ENCODE peak calls at places on chromosomes 7 and 10, in ten cellular contexts. B is sigmoid colon, X is SK-N-SH, G is upper lobe of left lung, U is tibial nerve, A is K562, E is GM12878, O is A549, R is stomach, S is transverse colon. H is an unnamed sample.
A peak's percentile ranks its signal among the peaks of the same experiment; 100 is the strongest.

GRCh38 chr7:128904381-128905197 is 5.9 kb downstream of the KCP start:
- DNase-seq in B (peak; percentile 50), X (peak; percentile 87), G (no peak), U (no peak), A (peak; percentile 78), E (peak; percentile 35), O (peak; percentile 56), R (no peak), S (peak; percentile 9), H (no peak)

GRCh38 chr7:5417106-5418071 is 6.2 kb downstream of the TNRC18 start:
- DNase-seq in B (no peak), X (no peak), G (no peak), U (no peak), A (no peak), E (no peak), O (peak; percentile 65), R (peak; percentile 71), S (no peak), H (no peak)

GRCh38 chr7:117270371-117270770 is 52.5 kb downstream of the WNT2 start:
- DNase-seq in B (no peak), X (no peak), G (no peak), U (no peak), A (no peak), E (no peak), O (peak; percentile 12), R (no peak), S (no peak), H (no peak)

GRCh38 chr7:7569615-7570014 is 2.9 kb downstream of the MIOS start:
- DNase-seq in B (no peak), X (no peak), G (no peak), U (no peak), A (no peak), E (no peak), O (no peak), R (no peak), S (no peak), H (no peak)

GRCh38 chr10:129758180-129758579 is 205.9 kb downstream of the EBF3 start:
- DNase-seq in B (peak; percentile 13), X (no peak), G (peak; percentile 13), U (no peak), A (no peak), E (no peak), O (no peak), R (peak; percentile 7), S (no peak), H (no peak)

GRCh38 chr10:106515206-106515790 is 649.2 kb downstream of the SORCS1 start:
- DNase-seq in B (no peak), X (no peak), G (no peak), U (no peak), A (no peak), E (no peak), O (no peak), R (no peak), S (no peak), H (no peak)

GRCh38 chr7:140678816-140679130 is 6.0 kb downstream of the ADCK2 start:
- DNase-seq in B (no peak), X (no peak), G (no peak), U (no peak), A (no peak), E (no peak), O (no peak), R (peak; percentile 11), S (no peak), H (no peak)

GRCh38 chr10:132392811-132393694 is 3.9 kb upstream of the PWWP2B start:
- DNase-seq in B (peak; percentile 56), X (no peak), G (no peak), U (no peak), A (no peak), E (no peak), O (no peak), R (no peak), S (peak; percentile 5), H (peak; percentile 18)

GRCh38 chr7:135666156-135666555 is 3.8 kb downstream of the STMP1 start:
- DNase-seq in B (no peak), X (no peak), G (no peak), U (no peak), A (no peak), E (no peak), O (no peak), R (no peak), S (no peak), H (no peak)

GRCh38 chr7:15561840-15562239 is at the start of gene AGMO:
- DNase-seq in B (peak; percentile 72), X (no peak), G (peak; percentile 21), U (peak; percentile 76), A (no peak), E (no peak), O (peak; percentile 63), R (no peak), S (peak; percentile 87), H (peak; percentile 34)

GRCh38 chr10:6114758-6115410 is 26.1 kb downstream of the RBM17 start:
- DNase-seq in B (no peak), X (no peak), G (no peak), U (peak; percentile 28), A (no peak), E (no peak), O (peak; percentile 46), R (no peak), S (no peak), H (no peak)

GRCh38 chr7:142130282-142130681 is 18.8 kb downstream of the MGAM2 start:
- DNase-seq in B (no peak), X (no peak), G (no peak), U (no peak), A (no peak), E (no peak), O (no peak), R (no peak), S (peak; percentile 47), H (no peak)

GRCh38 chr7:158369290-158369689 is 218.3 kb downstream of the PTPRN2 start:
- DNase-seq in B (peak; percentile 40), X (no peak), G (no peak), U (no peak), A (no peak), E (no peak), O (no peak), R (no peak), S (no peak), H (no peak)

GRCh38 chr10:110376021-110376773 is 71.5 kb upstream of the SMNDC1 start:
- DNase-seq in B (no peak), X (no peak), G (peak; percentile 34), U (no peak), A (no peak), E (no peak), O (no peak), R (no peak), S (no peak), H (no peak)

GRCh38 chr7:74502216-74502891 is 48.6 kb downstream of the GTF2IRD1 start:
- DNase-seq in B (peak; percentile 91), X (no peak), G (no peak), U (no peak), A (no peak), E (no peak), O (no peak), R (peak; percentile 82), S (peak; percentile 32), H (no peak)

GRCh38 chr7:17532861-17533404 is 234.5 kb downstream of the AHR start:
- DNase-seq in B (no peak), X (no peak), G (no peak), U (no peak), A (no peak), E (no peak), O (peak; percentile 56), R (no peak), S (no peak), H (no peak)

GRCh38 chr10:70738425-70739121 is 46.6 kb downstream of the TBATA start:
- DNase-seq in B (no peak), X (no peak), G (no peak), U (no peak), A (peak; percentile 57), E (no peak), O (no peak), R (no peak), S (no peak), H (no peak)

GRCh38 chr7:55565693-55566092 is 6.6 kb downstream of the VOPP1 start:
- DNase-seq in B (no peak), X (no peak), G (no peak), U (no peak), A (no peak), E (no peak), O (no peak), R (no peak), S (no peak), H (no peak)

GRCh38 chr7:1709900-1710299 is 39.8 kb downstream of the ELFN1 start:
- DNase-seq in B (no peak), X (peak; percentile 31), G (no peak), U (no peak), A (no peak), E (no peak), O (peak; percentile 45), R (no peak), S (no peak), H (no peak)
- TF ChIP-seq EP300 in B (no peak), X (no peak), G (no peak), U (no peak), A (no peak), E (no peak), O (no peak), R (no peak), S (no peak), H (no peak)

GRCh38 chr10:95809370-95810197 is 53.6 kb downstream of the ENTPD1 start:
- DNase-seq in B (no peak), X (no peak), G (no peak), U (no peak), A (no peak), E (no peak), O (no peak), R (no peak), S (no peak), H (no peak)
- H3K9me3 ChIP-seq in B (no peaks in the 10 kb centered on the region), X (no peaks in the 10 kb centered on the region), G (no peaks in the 10 kb centered on the region), U (no peaks in the 10 kb centered on the region), A (no peaks in the 10 kb centered on the region), E (peaks cover 6% of the 10 kb centered on the region), O (peaks cover 4% of the 10 kb centered on the region), R (no peaks in the 10 kb centered on the region), S (no peaks in the 10 kb centered on the region), H (no peaks in the 10 kb centered on the region)

DNA sequence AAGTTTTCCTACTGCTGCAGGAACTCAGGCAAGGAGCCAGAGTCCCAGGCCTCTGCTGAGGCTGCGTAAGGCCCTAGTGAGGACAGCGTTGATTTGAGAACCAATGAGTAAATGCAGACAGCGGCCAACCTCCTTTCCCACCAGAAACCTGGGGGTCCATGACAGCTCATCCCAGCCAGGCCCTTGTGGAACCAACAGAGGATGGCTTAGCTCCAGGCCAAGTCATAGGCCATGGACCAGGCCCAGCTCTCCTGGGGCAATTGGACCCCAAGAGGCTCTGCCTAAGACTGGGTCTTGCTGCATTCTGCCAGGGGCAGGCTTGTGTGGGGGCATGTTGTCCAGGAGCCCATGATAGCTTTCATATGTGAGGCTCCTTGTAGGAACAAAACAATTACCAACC is 65.4 kb upstream of the PPP1R3C start:
- DNase-seq in B (no peak), X (no peak), G (no peak), U (no peak), A (no peak), E (no peak), O (no peak), R (no peak), S (no peak), H (no peak)
- TF ChIP-seq EP300 in B (no peak), X (no peak), G (no peak), U (no peak), A (no peak), E (no peak), O (no peak), R (no peak), S (no peak), H (no peak)

DNA sequence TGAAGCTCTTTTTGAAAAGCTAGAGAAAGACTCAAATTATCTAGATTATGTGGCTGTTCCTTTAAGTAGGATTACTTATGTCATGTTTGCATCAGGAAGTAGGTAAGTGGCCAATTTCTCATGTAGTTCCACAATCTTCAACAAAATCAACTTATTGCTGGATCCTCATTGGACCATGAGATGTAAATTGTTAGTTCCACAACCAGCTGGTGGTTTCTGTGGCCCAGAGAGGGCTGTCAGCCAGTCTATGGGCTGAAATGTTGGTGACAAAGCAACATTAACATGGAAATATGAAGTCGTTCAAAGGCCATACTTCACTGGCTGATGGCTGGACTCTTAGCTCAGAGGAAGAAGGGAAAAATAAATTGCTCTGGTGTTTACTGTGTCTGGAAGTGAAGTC is 157.9 kb downstream of the PLXDC2 start:
- DNase-seq in B (no peak), X (no peak), G (no peak), U (no peak), A (no peak), E (no peak), O (no peak), R (no peak), S (no peak), H (no peak)
- H3K9me3 ChIP-seq in B (no peaks in the 10 kb centered on the region), X (no peaks in the 10 kb centered on the region), G (no peaks in the 10 kb centered on the region), U (no peaks in the 10 kb centered on the region), A (no peaks in the 10 kb centered on the region), E (no peaks in the 10 kb centered on the region), O (no peaks in the 10 kb centered on the region), R (no peaks in the 10 kb centered on the region), S (no peaks in the 10 kb centered on the region), H (no peaks in the 10 kb centered on the region)

H was measured in ovary.